ENCODE peak calls at places on chromosomes 2 and 18, in five cellular contexts. One of them, this sample, is unnamed.

GRCh38 chr2:64865073-64865830 is 123.9 kb upstream of the SLC1A4 start:
- DNase-seq in COR-L47: peak
- DNase-seq in stimulated activated naive B cell treated with anti-CD40 and anti-IgM and Interleukin-4, amounts not matched to agents 10 μg/mL and 1 μg/mL and 100 μg/mL, for 72 hours: peak
- DNase-seq in ureter: peak
- DNase-seq in HFFc6: peak
- DNase-seq in this sample: peak

GRCh38 chr2:240836781-240837467 is 16.9 kb upstream of the KIF1A start:
- DNase-seq in COR-L47: no peak
- DNase-seq in stimulated activated naive B cell treated with anti-CD40 and anti-IgM and Interleukin-4, amounts not matched to agents 10 μg/mL and 1 μg/mL and 100 μg/mL, for 72 hours: no peak
- DNase-seq in ureter: no peak
- DNase-seq in HFFc6: peak
- DNase-seq in this sample: no peak

GRCh38 chr2:239498981-239499633 is 98.3 kb upstream of the HDAC4 start:
- DNase-seq in COR-L47: no peak
- DNase-seq in stimulated activated naive B cell treated with anti-CD40 and anti-IgM and Interleukin-4, amounts not matched to agents 10 μg/mL and 1 μg/mL and 100 μg/mL, for 72 hours: no peak
- DNase-seq in ureter: peak
- DNase-seq in HFFc6: no peak
- DNase-seq in this sample: no peak

GRCh38 chr2:156622491-156622890 is 186.3 kb downstream of the GPD2 start:
- DNase-seq in COR-L47: no peak
- DNase-seq in stimulated activated naive B cell treated with anti-CD40 and anti-IgM and Interleukin-4, amounts not matched to agents 10 μg/mL and 1 μg/mL and 100 μg/mL, for 72 hours: no peak
- DNase-seq in ureter: no peak
- DNase-seq in HFFc6: no peak
- DNase-seq in this sample: no peak

GRCh38 chr2:20326163-20326780 is 24.4 kb downstream of the PUM2 start:
- DNase-seq in COR-L47: peak
- DNase-seq in stimulated activated naive B cell treated with anti-CD40 and anti-IgM and Interleukin-4, amounts not matched to agents 10 μg/mL and 1 μg/mL and 100 μg/mL, for 72 hours: no peak
- DNase-seq in ureter: no peak
- DNase-seq in HFFc6: peak
- DNase-seq in this sample: no peak

GRCh38 chr18:73948497-73948896 is 199.1 kb downstream of the FBXO15 start:
- DNase-seq in COR-L47: no peak
- DNase-seq in stimulated activated naive B cell treated with anti-CD40 and anti-IgM and Interleukin-4, amounts not matched to agents 10 μg/mL and 1 μg/mL and 100 μg/mL, for 72 hours: no peak
- DNase-seq in ureter: peak
- DNase-seq in HFFc6: no peak
- DNase-seq in this sample: peak

GRCh38 chr18:64618390-64618789 is 469.5 kb upstream of the LINC00305 start:
- DNase-seq in COR-L47: no peak
- DNase-seq in stimulated activated naive B cell treated with anti-CD40 and anti-IgM and Interleukin-4, amounts not matched to agents 10 μg/mL and 1 μg/mL and 100 μg/mL, for 72 hours: no peak
- DNase-seq in ureter: no peak
- DNase-seq in HFFc6: no peak
- DNase-seq in this sample: no peak

GRCh38 chr2:236194786-236195185 is 26.6 kb upstream of the GBX2 start:
- DNase-seq in COR-L47: no peak
- DNase-seq in stimulated activated naive B cell treated with anti-CD40 and anti-IgM and Interleukin-4, amounts not matched to agents 10 μg/mL and 1 μg/mL and 100 μg/mL, for 72 hours: no peak
- DNase-seq in ureter: no peak
- DNase-seq in HFFc6: no peak
- DNase-seq in this sample: no peak

GRCh38 chr18:79400591-79401381 is 5.1 kb downstream of the NFATC1 start:
- DNase-seq in COR-L47: no peak
- DNase-seq in stimulated activated naive B cell treated with anti-CD40 and anti-IgM and Interleukin-4, amounts not matched to agents 10 μg/mL and 1 μg/mL and 100 μg/mL, for 72 hours: no peak
- DNase-seq in ureter: no peak
- DNase-seq in HFFc6: no peak
- DNase-seq in this sample: no peak

GRCh38 chr2:121038831-121039230 is 246.2 kb downstream of the TFCP2L1 start:
- DNase-seq in COR-L47: peak
- DNase-seq in stimulated activated naive B cell treated with anti-CD40 and anti-IgM and Interleukin-4, amounts not matched to agents 10 μg/mL and 1 μg/mL and 100 μg/mL, for 72 hours: no peak
- DNase-seq in ureter: no peak
- DNase-seq in HFFc6: no peak
- DNase-seq in this sample: peak

GRCh38 chr18:48376406-48376805 is 32.8 kb downstream of the ZBTB7C start:
- DNase-seq in COR-L47: peak
- DNase-seq in stimulated activated naive B cell treated with anti-CD40 and anti-IgM and Interleukin-4, amounts not matched to agents 10 μg/mL and 1 μg/mL and 100 μg/mL, for 72 hours: no peak
- DNase-seq in ureter: no peak
- DNase-seq in HFFc6: no peak
- DNase-seq in this sample: no peak

GRCh38 chr2:17813742-17814458 is 2.4 kb upstream of the MSGN1 start:
- DNase-seq in COR-L47: no peak
- DNase-seq in stimulated activated naive B cell treated with anti-CD40 and anti-IgM and Interleukin-4, amounts not matched to agents 10 μg/mL and 1 μg/mL and 100 μg/mL, for 72 hours: peak
- DNase-seq in ureter: no peak
- DNase-seq in HFFc6: no peak
- DNase-seq in this sample: no peak

GRCh38 chr2:62304429-62305417 is 108.8 kb downstream of the B3GNT2 start:
- DNase-seq in COR-L47: peak
- DNase-seq in stimulated activated naive B cell treated with anti-CD40 and anti-IgM and Interleukin-4, amounts not matched to agents 10 μg/mL and 1 μg/mL and 100 μg/mL, for 72 hours: no peak
- DNase-seq in ureter: peak
- DNase-seq in HFFc6: peak
- DNase-seq in this sample: peak

GRCh38 chr2:188798159-188798558 is 176.0 kb upstream of the COL3A1 start:
- DNase-seq in COR-L47: no peak
- DNase-seq in stimulated activated naive B cell treated with anti-CD40 and anti-IgM and Interleukin-4, amounts not matched to agents 10 μg/mL and 1 μg/mL and 100 μg/mL, for 72 hours: no peak
- DNase-seq in ureter: no peak
- DNase-seq in HFFc6: no peak
- DNase-seq in this sample: no peak

GRCh38 chr2:43593241-43593640 is 2.6 kb downstream of the THADA start:
- DNase-seq in COR-L47: no peak
- DNase-seq in stimulated activated naive B cell treated with anti-CD40 and anti-IgM and Interleukin-4, amounts not matched to agents 10 μg/mL and 1 μg/mL and 100 μg/mL, for 72 hours: no peak
- DNase-seq in ureter: no peak
- DNase-seq in HFFc6: no peak
- DNase-seq in this sample: no peak

GRCh38 chr18:21484851-21485636 is 115.5 kb downstream of the ESCO1 start:
- DNase-seq in COR-L47: no peak
- DNase-seq in stimulated activated naive B cell treated with anti-CD40 and anti-IgM and Interleukin-4, amounts not matched to agents 10 μg/mL and 1 μg/mL and 100 μg/mL, for 72 hours: no peak
- DNase-seq in ureter: no peak
- DNase-seq in HFFc6: peak
- DNase-seq in this sample: no peak

GRCh38 chr2:177000408-177000807 is 212.2 kb upstream of the HNRNPA3 start:
- DNase-seq in COR-L47: no peak
- DNase-seq in stimulated activated naive B cell treated with anti-CD40 and anti-IgM and Interleukin-4, amounts not matched to agents 10 μg/mL and 1 μg/mL and 100 μg/mL, for 72 hours: no peak
- DNase-seq in ureter: no peak
- DNase-seq in HFFc6: no peak
- DNase-seq in this sample: no peak

GRCh38 chr18:75220786-75221355 is 10.3 kb downstream of the TSHZ1 start:
- DNase-seq in COR-L47: no peak
- DNase-seq in stimulated activated naive B cell treated with anti-CD40 and anti-IgM and Interleukin-4, amounts not matched to agents 10 μg/mL and 1 μg/mL and 100 μg/mL, for 72 hours: no peak
- DNase-seq in ureter: no peak
- DNase-seq in HFFc6: no peak
- DNase-seq in this sample: no peak

GRCh38 chr2:26184086-26184485 is 11.2 kb downstream of the GAREM2 start:
- DNase-seq in COR-L47: no peak
- DNase-seq in stimulated activated naive B cell treated with anti-CD40 and anti-IgM and Interleukin-4, amounts not matched to agents 10 μg/mL and 1 μg/mL and 100 μg/mL, for 72 hours: no peak
- DNase-seq in ureter: no peak
- DNase-seq in HFFc6: no peak
- DNase-seq in this sample: no peak

GRCh38 chr2:229586746-229587705 is 127.3 kb downstream of the DNER start:
- DNase-seq in COR-L47: peak
- DNase-seq in stimulated activated naive B cell treated with anti-CD40 and anti-IgM and Interleukin-4, amounts not matched to agents 10 μg/mL and 1 μg/mL and 100 μg/mL, for 72 hours: no peak
- DNase-seq in ureter: peak
- DNase-seq in HFFc6: peak
- DNase-seq in this sample: peak